ENCODE peak calls at places on chromosome 12, in seven cellular contexts. V is tibial artery, J is choroid plexus epithelial cell, W is uterus, A is stomach, K is fibroblast of the aortic adventitia, M is SK-N-SH. L is an unnamed sample.

GRCh38 chr12:70122804-70123203 is 120.4 kb upstream of the CNOT2 start:
- DNase-seq in V (no peak), J (no peak), W (no peak), A (no peak), K (no peak), M (no peak), L (no peak)

GRCh38 chr12:123483602-123484273 is 25.8 kb downstream of the SNRNP35 start:
- DNase-seq in V (no peak), J (peak), W (no peak), A (no peak), K (no peak), M (no peak), L (no peak)

GRCh38 chr12:116590561-116590960 is 31.4 kb downstream of the MAP1LC3B2 start:
- DNase-seq in V (no peak), J (no peak), W (no peak), A (no peak), K (no peak), M (no peak), L (no peak)

GRCh38 chr12:82479511-82479910 is 121.2 kb downstream of the METTL25 start:
- DNase-seq in V (no peak), J (peak), W (no peak), A (no peak), K (peak), M (no peak), L (peak)

GRCh38 chr12:91272456-91273063 is 89.9 kb upstream of the DCN start:
- DNase-seq in V (peak), J (peak), W (peak), A (peak), K (peak), M (no peak), L (peak)

GRCh38 chr12:15728118-15728598 is 61.0 kb downstream of the EPS8 start:
- DNase-seq in V (no peak), J (peak), W (no peak), A (no peak), K (peak), M (peak), L (peak)

GRCh38 chr12:105931762-105932587 is 206.8 kb downstream of the NUAK1 start:
- DNase-seq in V (no peak), J (no peak), W (no peak), A (no peak), K (no peak), M (no peak), L (no peak)

GRCh38 chr12:107645630-107646333 is 39.8 kb upstream of the PWP1 start:
- DNase-seq in V (no peak), J (peak), W (peak), A (no peak), K (no peak), M (peak), L (no peak)

GRCh38 chr12:16606201-16606849 is 363 bp upstream of the LMO3 start:
- DNase-seq in V (peak), J (peak), W (peak), A (no peak), K (peak), M (peak), L (peak)

GRCh38 chr12:84982888-84983287 is 53.2 kb downstream of the TSPAN19 start:
- DNase-seq in V (no peak), J (no peak), W (no peak), A (no peak), K (no peak), M (no peak), L (no peak)

GRCh38 chr12:75389061-75389460 is 1.8 kb upstream of the GLIPR1L2 start:
- DNase-seq in V (no peak), J (peak), W (no peak), A (no peak), K (peak), M (peak), L (peak)

GRCh38 chr12:91139981-91140659 is 28.8 kb upstream of the LUM start:
- DNase-seq in V (no peak), J (peak), W (no peak), A (no peak), K (peak), M (no peak), L (peak)

GRCh38 chr12:51270067-51270846 is at the start of gene SMAGP:
- DNase-seq in V (peak), J (peak), W (peak), A (peak), K (peak), M (peak), L (peak)

GRCh38 chr12:114729731-114730130 is 45.8 kb upstream of the TBX3 start:
- DNase-seq in V (no peak), J (peak), W (no peak), A (no peak), K (peak), M (no peak), L (peak)

GRCh38 chr12:30345735-30346445 is 349.8 kb downstream of the IPO8 start:
- DNase-seq in V (no peak), J (peak), W (no peak), A (no peak), K (peak), M (no peak), L (no peak)

GRCh38 chr12:123532808-123533649 is 490 bp downstream of the RILPL1 start:
- DNase-seq in V (peak), J (peak), W (peak), A (peak), K (peak), M (no peak), L (peak)

GRCh38 chr12:40439771-40440492 is 215.1 kb downstream of the LRRK2 start:
- DNase-seq in V (no peak), J (no peak), W (no peak), A (no peak), K (no peak), M (no peak), L (no peak)

GRCh38 chr12:68234140-68234539 is 8.5 kb upstream of the IL26 start:
- DNase-seq in V (no peak), J (no peak), W (no peak), A (no peak), K (no peak), M (no peak), L (no peak)

GRCh38 chr12:126776047-126776446 is 1490.9 kb upstream of the TMEM132C start:
- DNase-seq in V (no peak), J (no peak), W (no peak), A (no peak), K (no peak), M (no peak), L (no peak)

GRCh38 chr12:84732941-84733340 is 179.7 kb downstream of the SLC6A15 start:
- DNase-seq in V (no peak), J (no peak), W (no peak), A (no peak), K (no peak), M (no peak), L (no peak)

GRCh38 chr12:104220931-104221330 is 5.4 kb downstream of the TXNRD1 start:
- DNase-seq in V (no peak), J (no peak), W (no peak), A (no peak), K (no peak), M (no peak), L (no peak)

GRCh38 chr12:127060310-127060847 is 1206.6 kb upstream of the TMEM132C start:
- DNase-seq in V (no peak), J (no peak), W (no peak), A (no peak), K (no peak), M (no peak), L (no peak)

GRCh38 chr12:49251357-49251756 is 13.5 kb upstream of the TUBA1C start:
- DNase-seq in V (no peak), J (no peak), W (no peak), A (no peak), K (no peak), M (no peak), L (no peak)

GRCh38 chr12:90398437-90398836 is 556.5 kb downstream of the CCER1 start:
- DNase-seq in V (no peak), J (no peak), W (no peak), A (no peak), K (no peak), M (no peak), L (no peak)

GRCh38 chr12:115402443-115403170 is 718.6 kb upstream of the TBX3 start:
- DNase-seq in V (no peak), J (no peak), W (no peak), A (no peak), K (peak), M (no peak), L (no peak)

GRCh38 chr12:108850854-108851573 is 6.4 kb downstream of the SSH1 start:
- DNase-seq in V (peak), J (peak), W (peak), A (no peak), K (peak), M (peak), L (peak)

GRCh38 chr12:15154108-15154507 is 67.1 kb downstream of the RERG start:
- DNase-seq in V (no peak), J (no peak), W (no peak), A (no peak), K (no peak), M (no peak), L (no peak)

GRCh38 chr12:19971396-19971802 is 396.9 kb upstream of the PDE3A start:
- DNase-seq in V (no peak), J (peak), W (no peak), A (no peak), K (peak), M (no peak), L (peak)

GRCh38 chr12:50050410-50051280 is 6.8 kb upstream of the ASIC1 start:
- DNase-seq in V (peak), J (peak), W (peak), A (peak), K (peak), M (peak), L (peak)

GRCh38 chr12:62801796-62802195 is 133.2 kb downstream of the PPM1H start:
- DNase-seq in V (no peak), J (no peak), W (no peak), A (no peak), K (no peak), M (no peak), L (no peak)

GRCh38 chr12:62800707-62801400 is 134.1 kb downstream of the PPM1H start:
- DNase-seq in V (no peak), J (no peak), W (no peak), A (no peak), K (no peak), M (peak), L (no peak)

GRCh38 chr12:62803756-62804155 is 131.2 kb downstream of the PPM1H start:
- DNase-seq in V (no peak), J (no peak), W (no peak), A (no peak), K (no peak), M (no peak), L (no peak)

GRCh38 chr12:62802321-62802720 is 132.6 kb downstream of the PPM1H start:
- DNase-seq in V (no peak), J (no peak), W (no peak), A (no peak), K (no peak), M (no peak), L (no peak)

DNA sequence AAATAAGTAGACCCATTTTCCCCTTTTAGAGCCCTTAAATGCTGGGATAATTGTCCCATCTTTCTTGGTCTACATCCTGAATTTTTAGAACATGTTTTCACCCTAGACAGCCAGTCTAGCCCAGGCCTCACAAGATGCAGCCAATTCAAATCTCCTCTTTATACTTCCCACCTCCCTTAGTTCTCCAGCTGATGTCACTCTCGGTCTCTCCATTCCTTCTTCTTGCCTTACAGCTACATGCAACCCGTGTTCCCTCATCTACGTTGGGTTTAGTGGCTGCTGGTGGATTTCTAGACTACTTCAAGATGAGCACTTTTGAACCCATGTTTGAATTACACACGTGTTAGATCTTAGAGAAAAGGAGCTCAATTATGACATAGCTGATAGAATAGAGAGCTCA is 132.0 kb downstream of the PPM1H start:
- DNase-seq in V (no peak), J (peak), W (no peak), A (no peak), K (peak), M (no peak), L (no peak)
- TF ChIP-seq CTCF in V (no peak), J (peak), W (no peak), A (no peak), K (peak), M (no peak), L (no peak)

DNA sequence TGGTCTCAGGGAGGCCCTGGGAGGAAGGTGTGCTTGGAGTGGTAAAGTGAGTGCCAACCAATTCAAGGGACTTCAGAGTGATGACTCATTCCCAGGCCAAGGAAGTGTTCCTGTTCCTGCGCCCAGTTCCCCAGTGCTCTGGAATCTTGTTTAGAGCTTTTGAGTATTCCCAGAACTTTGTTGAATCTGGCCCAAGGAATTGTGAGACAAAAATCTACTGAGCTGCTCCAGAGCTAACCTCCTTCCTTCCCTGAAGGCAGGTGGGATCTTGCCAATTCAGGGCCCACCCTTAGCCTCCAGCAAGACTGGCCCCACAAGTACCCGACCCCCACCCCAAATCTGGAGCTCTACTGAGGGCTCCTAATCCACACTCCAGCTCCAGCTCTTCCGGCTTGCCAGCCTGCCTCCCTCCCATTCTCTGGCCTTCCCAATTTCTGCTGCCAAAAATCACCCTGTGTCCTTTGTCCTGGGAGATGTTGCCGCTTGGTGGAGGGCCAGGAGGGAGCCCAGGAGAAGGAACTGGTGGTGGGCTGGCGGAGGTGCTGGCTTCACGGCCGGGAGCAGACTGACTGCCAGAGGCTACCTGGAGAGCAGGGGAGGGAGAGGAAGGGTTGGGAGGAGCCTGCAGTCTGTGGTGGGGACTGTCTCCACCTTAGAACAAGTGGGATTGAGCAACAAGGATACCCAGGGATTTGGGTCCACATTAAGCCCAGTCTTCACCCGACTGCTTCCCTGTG is 2.0 kb upstream of the ATN1 start:
- DNase-seq in V (peak), J (peak), W (peak), A (peak), K (peak), M (peak), L (peak)
- TF ChIP-seq CTCF in V (peak), J (no peak), W (peak), A (no peak), K (no peak), M (no peak), L (no peak)

DNA sequence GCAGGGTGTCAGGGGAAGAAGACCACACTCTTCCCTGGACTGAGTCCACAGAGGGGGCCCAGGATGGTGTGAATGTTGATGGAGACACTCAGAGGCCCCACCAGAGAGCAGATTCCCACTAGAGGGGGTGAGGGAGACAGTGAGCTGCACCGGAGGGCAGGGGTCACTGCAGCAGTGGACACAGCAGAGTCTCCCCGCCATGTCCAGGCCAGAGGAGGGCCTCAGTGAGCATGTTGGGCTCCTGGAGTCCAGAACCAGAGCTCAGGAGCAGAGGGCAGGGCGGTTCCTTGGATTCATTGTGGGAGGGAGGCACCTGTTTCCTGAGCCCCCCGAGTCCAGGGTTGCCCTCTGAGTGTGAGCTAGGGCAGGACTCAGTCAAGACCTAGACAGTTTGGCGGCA is 1.8 kb upstream of the KRT82 start:
- DNase-seq in V (no peak), J (no peak), W (no peak), A (no peak), K (no peak), M (no peak), L (no peak)
- TF ChIP-seq CTCF in V (no peak), J (peak), W (no peak), A (no peak), K (no peak), M (no peak), L (peak)

DNA sequence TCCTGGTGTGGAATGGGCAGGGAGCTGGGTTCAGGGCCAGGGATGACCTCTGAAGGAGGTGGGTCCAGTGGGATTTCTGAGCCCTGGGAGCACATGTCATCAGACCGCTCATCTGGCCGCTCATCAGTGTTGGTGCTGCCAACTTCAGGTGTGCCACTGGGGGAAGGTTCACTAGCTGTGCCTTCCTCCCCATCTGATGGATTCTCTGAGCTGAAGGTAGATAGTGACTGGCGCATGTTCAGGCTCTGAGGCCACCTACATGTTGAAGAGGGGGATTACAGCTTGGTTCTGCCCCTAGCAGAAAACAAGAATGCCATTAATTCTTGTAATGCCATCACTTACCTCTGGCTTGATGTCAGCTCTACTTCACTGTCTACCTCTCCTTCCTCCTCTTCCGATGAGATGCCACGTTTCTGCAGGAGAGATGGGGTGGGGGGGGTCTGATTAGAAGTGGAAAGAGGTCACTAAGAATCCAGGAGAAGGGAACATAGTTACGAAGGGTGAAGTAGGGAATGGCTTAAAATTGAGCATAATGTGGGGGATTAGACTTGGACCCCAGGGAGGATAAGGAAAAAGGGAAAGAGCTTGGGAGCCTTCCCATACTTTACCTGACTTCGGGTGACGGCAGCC is 17.2 kb downstream of the MAP3K12 start:
- DNase-seq in V (no peak), J (peak), W (no peak), A (no peak), K (no peak), M (peak), L (no peak)
- TF ChIP-seq CTCF in V (no peak), J (peak), W (no peak), A (no peak), K (peak), M (peak), L (peak)

GRCh38 chr12:26242683-26243082 is 47.3 kb downstream of the SSPN start:
- DNase-seq in V (no peak), J (no peak), W (no peak), A (no peak), K (no peak), M (no peak), L (no peak)
- TF ChIP-seq CTCF in V (no peak), J (no peak), W (no peak), A (no peak), K (no peak), M (no peak), L (no peak)

GRCh38 chr12:100651108-100651507 is 77.6 kb downstream of the GAS2L3 start:
- DNase-seq in V (no peak), J (no peak), W (no peak), A (no peak), K (no peak), M (no peak), L (no peak)
- TF ChIP-seq CTCF in V (no peak), J (peak), W (no peak), A (no peak), K (no peak), M (peak), L (peak)

GRCh38 chr12:94873368-94874085 is 130.0 kb downstream of the NDUFA12 start:
- DNase-seq in V (no peak), J (no peak), W (peak), A (peak), K (no peak), M (peak), L (no peak)

GRCh38 chr12:94872671-94873367 is 130.7 kb downstream of the NDUFA12 start:
- DNase-seq in V (no peak), J (no peak), W (peak), A (no peak), K (no peak), M (peak), L (no peak)

GRCh38 chr12:94874086-94874985 is 129.2 kb downstream of the NDUFA12 start:
- DNase-seq in V (no peak), J (no peak), W (no peak), A (no peak), K (no peak), M (peak), L (no peak)

GRCh38 chr12:94874986-94875312 is 128.5 kb downstream of the NDUFA12 start:
- DNase-seq in V (no peak), J (no peak), W (no peak), A (no peak), K (no peak), M (no peak), L (no peak)

GRCh38 chr12:94875525-94875924 is 128.0 kb downstream of the NDUFA12 start:
- DNase-seq in V (no peak), J (peak), W (no peak), A (no peak), K (peak), M (peak), L (peak)
- TF ChIP-seq CTCF in V (no peak), J (peak), W (peak), A (no peak), K (no peak), M (peak), L (peak)

GRCh38 chr12:647713-648085 is 15.5 kb downstream of the NINJ2 start:
- DNase-seq in V (no peak), J (no peak), W (no peak), A (no peak), K (no peak), M (no peak), L (no peak)
- TF ChIP-seq CTCF in V (no peak), J (no peak), W (no peak), A (no peak), K (no peak), M (no peak), L (no peak)

DNA sequence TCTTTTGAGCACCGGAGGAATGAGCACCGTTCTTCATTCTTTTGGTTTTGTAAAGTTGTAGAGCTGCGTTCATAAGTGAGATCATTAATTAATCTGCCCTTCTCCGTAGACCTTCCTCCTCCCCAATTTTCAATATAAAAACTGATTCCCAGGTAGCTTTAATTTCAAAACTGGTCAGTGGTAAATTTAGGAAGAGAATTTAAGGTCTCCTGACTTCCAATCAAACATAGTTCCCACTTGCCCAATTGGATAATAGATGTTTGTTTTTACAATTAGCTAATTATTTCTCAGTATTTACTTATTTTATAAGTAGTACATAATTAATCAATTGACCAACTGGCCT is 27.2 kb upstream of the YBX3 start:
- DNase-seq in V (no peak), J (no peak), W (no peak), A (no peak), K (no peak), M (no peak), L (no peak)
- TF ChIP-seq CTCF in V (no peak), J (no peak), W (no peak), A (peak), K (no peak), M (no peak), L (no peak)

L was measured in fibroblast of pulmonary artery.